ENCODE peak calls at places on chromosomes 13 and 19, in five cellular contexts. One of them, this sample, is unnamed.

GRCh38 chr19:7196721-7197168 is 97.5 kb downstream of the INSR start:
- DNase-seq in HCT116: no peak
- DNase-seq in GM12878: no peak
- DNase-seq in prostate gland: peak; percentile 11
- DNase-seq in GM23338: no peak
- DNase-seq in this sample: no peak

GRCh38 chr19:29672933-29673336 is 7.7 kb downstream of the PLEKHF1 start:
- DNase-seq in HCT116: no peak
- DNase-seq in GM12878: peak; percentile 69
- DNase-seq in GM23338: no peak
- DNase-seq in prostate gland: no peak
- DNase-seq in this sample: no peak

GRCh38 chr19:55257461-55258411 is 1.1 kb downstream of the PPP6R1 start:
- DNase-seq in GM23338: peak; percentile 46
- DNase-seq in HCT116: no peak
- DNase-seq in prostate gland: no peak
- DNase-seq in GM12878: no peak
- DNase-seq in this sample: no peak

GRCh38 chr19:1945899-1946298 is 4.9 kb downstream of the CSNK1G2 start:
- DNase-seq in prostate gland: no peak
- DNase-seq in GM12878: no peak
- DNase-seq in GM23338: peak; percentile 93
- DNase-seq in HCT116: no peak
- DNase-seq in this sample: no peak

GRCh38 chr13:36026556-36026955 is 104.6 kb downstream of the DCLK1 start:
- DNase-seq in prostate gland: no peak
- DNase-seq in HCT116: no peak
- DNase-seq in GM23338: no peak
- DNase-seq in GM12878: no peak
- DNase-seq in this sample: no peak

GRCh38 chr19:50803633-50804419 is 13.6 kb downstream of the ACP4 start:
- DNase-seq in prostate gland: no peak
- DNase-seq in HCT116: no peak
- DNase-seq in GM12878: no peak
- DNase-seq in GM23338: peak; percentile 65
- DNase-seq in this sample: no peak

GRCh38 chr19:30064776-30065494 is 122.9 kb downstream of the URI1 start:
- DNase-seq in prostate gland: no peak
- DNase-seq in GM12878: no peak
- DNase-seq in HCT116: no peak
- DNase-seq in GM23338: no peak
- DNase-seq in this sample: no peak

GRCh38 chr19:28288850-28289249 is 924.1 kb downstream of the UQCRFS1 start:
- DNase-seq in HCT116: no peak
- DNase-seq in GM23338: peak; percentile 3
- DNase-seq in GM12878: no peak
- DNase-seq in prostate gland: no peak
- DNase-seq in this sample: no peak

GRCh38 chr13:30002577-30002976 is 152.2 kb upstream of the UBL3 start:
- DNase-seq in GM12878: no peak
- DNase-seq in HCT116: no peak
- DNase-seq in prostate gland: no peak
- DNase-seq in GM23338: no peak
- DNase-seq in this sample: no peak

GRCh38 chr13:23776698-23777570 is 112.3 kb downstream of the MIPEP start:
- DNase-seq in HCT116: no peak
- DNase-seq in GM12878: peak; percentile 56
- DNase-seq in prostate gland: no peak
- DNase-seq in GM23338: no peak
- DNase-seq in this sample: no peak

GRCh38 chr13:114009590-114010400 is 35.9 kb upstream of the C13orf46 start:
- DNase-seq in prostate gland: no peak
- DNase-seq in HCT116: no peak
- DNase-seq in GM12878: no peak
- DNase-seq in GM23338: no peak
- DNase-seq in this sample: no peak

DNA sequence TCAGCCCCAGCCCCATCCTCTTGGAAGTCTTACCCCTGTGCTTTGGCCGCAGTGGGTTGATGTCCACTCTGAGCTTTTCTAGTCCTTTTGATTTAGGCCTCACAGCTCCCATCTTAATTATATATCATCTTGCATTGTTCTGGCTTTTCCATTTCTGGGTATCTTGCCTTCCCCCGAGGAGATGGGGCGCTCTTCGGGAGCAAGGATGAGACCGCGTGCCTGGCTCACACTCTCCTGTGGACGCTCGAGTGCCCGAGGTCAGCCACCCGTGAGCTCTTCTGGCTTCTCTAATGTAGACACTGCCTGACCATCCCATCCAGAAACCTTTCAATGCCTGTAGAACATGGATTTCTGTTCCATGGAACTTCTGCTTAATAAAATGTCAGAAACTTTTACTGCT is 53.5 kb upstream of the GPR183 start:
- DNase-seq in GM12878: no peak
- DNase-seq in prostate gland: no peak
- DNase-seq in HCT116: no peak
- DNase-seq in GM23338: no peak
- DNase-seq in this sample: no peak
- H3K27ac ChIP-seq in GM12878: no peak overlapping the region
- H3K27ac ChIP-seq in prostate gland: no peak overlapping the region
- H3K27ac ChIP-seq in HCT116: no peak overlapping the region
- H3K27ac ChIP-seq in GM23338: no peak overlapping the region
- H3K27ac ChIP-seq in this sample: no peak overlapping the region

DNA sequence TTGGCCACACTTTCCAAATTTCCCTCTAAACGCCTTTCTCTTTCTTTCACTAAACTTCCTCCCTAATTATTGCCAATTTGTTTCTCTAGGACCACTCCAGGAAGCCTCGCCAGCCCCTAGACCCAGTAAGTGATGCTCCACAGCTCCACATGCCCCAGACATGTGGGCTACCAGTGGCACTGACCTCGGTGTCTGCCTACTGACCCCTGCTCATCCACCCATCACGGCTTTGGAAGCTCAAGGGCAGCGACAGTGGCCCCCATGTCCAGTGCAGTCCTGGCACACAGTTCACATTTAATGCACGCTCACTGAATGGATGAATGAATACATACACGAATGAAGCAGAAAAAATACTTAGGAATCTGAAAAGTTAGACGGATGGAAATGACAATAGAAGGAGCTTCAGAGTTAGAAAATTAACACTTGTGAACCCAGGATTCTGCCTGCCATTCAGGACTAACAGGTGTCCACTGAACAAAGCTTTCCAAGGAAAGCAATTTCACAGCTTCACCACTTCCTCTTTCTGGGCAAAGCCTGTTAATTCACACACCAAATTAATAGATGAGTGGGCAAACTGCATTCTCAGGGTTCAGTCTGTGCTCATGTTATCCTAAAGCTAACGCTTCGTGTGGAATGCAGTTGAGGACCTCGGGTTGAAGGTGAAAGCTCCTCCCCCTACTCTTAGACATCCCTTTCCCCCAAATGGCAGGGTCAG is 50.9 kb downstream of the CCDC70 start:
- DNase-seq in prostate gland: no peak
- DNase-seq in GM23338: no peak
- DNase-seq in GM12878: no peak
- DNase-seq in HCT116: no peak
- DNase-seq in this sample: peak; percentile 25
- TF ChIP-seq POLR2AphosphoS5 in prostate gland: no peak
- TF ChIP-seq POLR2AphosphoS5 in GM23338: no peak
- TF ChIP-seq POLR2AphosphoS5 in GM12878: no peak
- TF ChIP-seq POLR2AphosphoS5 in HCT116: no peak
- TF ChIP-seq POLR2AphosphoS5 in this sample: no peak

GRCh38 chr19:34503546-34504272 is 22.2 kb downstream of the WTIP start:
- DNase-seq in prostate gland: no peak
- DNase-seq in GM12878: no peak
- DNase-seq in GM23338: no peak
- DNase-seq in HCT116: no peak
- DNase-seq in this sample: no peak
- H3K27ac ChIP-seq in prostate gland: no peak overlapping the region
- H3K27ac ChIP-seq in GM12878: no peak overlapping the region
- H3K27ac ChIP-seq in GM23338: no peak overlapping the region
- H3K27ac ChIP-seq in HCT116: no peak overlapping the region
- H3K27ac ChIP-seq in this sample: no peak overlapping the region

GRCh38 chr19:38320969-38321339 is 1.3 kb downstream of the KCNK6 start:
- DNase-seq in prostate gland: no peak
- DNase-seq in GM12878: no peak
- DNase-seq in HCT116: no peak
- DNase-seq in GM23338: no peak
- DNase-seq in this sample: no peak

GRCh38 chr19:38317104-38317612 is 1.4 kb upstream of the YIF1B start:
- DNase-seq in prostate gland: no peak
- DNase-seq in GM23338: no peak
- DNase-seq in GM12878: no peak
- DNase-seq in HCT116: no peak
- DNase-seq in this sample: peak; percentile 79

GRCh38 chr19:38318595-38319142 is 976 bp upstream of the KCNK6 start:
- DNase-seq in HCT116: no peak
- DNase-seq in prostate gland: peak; percentile 83
- DNase-seq in GM12878: no peak
- DNase-seq in GM23338: no peak
- DNase-seq in this sample: no peak

GRCh38 chr19:38321646-38322323 is 2.1 kb downstream of the KCNK6 start:
- DNase-seq in HCT116: no peak
- DNase-seq in prostate gland: no peak
- DNase-seq in GM12878: no peak
- DNase-seq in GM23338: no peak
- DNase-seq in this sample: no peak

DNA sequence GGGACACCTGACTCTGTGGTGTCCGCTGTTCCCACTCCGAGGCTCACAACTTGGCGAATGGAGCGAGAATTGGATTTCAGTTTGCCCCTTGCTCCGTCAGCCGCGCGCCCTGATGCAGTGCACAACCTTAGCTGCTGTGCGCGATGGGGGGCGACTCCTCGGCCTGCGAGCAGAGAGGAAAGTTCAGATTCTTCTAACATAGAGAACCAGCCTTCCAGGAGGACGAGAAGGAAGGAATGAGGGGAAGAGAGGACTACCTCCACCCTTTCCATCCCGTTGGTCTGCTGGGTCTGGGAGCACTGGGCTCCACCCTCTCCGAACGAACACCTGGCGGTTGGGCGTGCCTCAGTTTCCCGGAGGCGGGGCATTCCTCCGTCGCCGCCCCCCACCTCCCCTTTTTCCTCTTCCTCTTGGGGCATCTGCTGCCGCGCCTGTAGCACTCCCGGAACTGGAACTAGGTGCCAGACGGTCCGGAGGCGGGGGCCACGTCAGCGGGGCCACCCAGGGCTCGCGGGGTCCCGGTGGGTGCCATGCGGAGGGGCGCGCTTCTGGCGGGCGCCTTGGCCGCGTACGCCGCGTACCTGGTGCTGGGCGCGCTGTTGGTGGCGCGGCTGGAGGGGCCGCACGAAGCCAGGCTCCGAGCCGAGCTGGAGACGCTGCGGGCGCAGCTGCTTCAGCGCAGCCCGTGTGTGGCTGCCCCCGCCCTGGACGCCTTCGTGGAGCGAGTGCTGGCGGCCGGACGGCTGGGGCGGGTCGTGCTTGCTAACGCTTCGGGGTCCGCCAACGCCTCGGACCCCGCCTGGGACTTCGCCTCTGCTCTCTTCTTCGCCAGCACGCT is at the start of gene KCNK6:
- DNase-seq in HCT116: no peak
- DNase-seq in GM23338: peak; percentile 77
- DNase-seq in GM12878: no peak
- DNase-seq in prostate gland: peak; percentile 57
- DNase-seq in this sample: peak; percentile 74
- TF ChIP-seq POLR2AphosphoS5 in HCT116: peak; percentile 78
- TF ChIP-seq POLR2AphosphoS5 in GM23338: peak; percentile 87
- TF ChIP-seq POLR2AphosphoS5 in GM12878: no peak
- TF ChIP-seq POLR2AphosphoS5 in prostate gland: peak; percentile 18
- TF ChIP-seq POLR2AphosphoS5 in this sample: no peak

GRCh38 chr19:45667620-45668341 is at the start of gene GIPR:
- DNase-seq in GM23338: peak; percentile 77
- DNase-seq in prostate gland: no peak
- DNase-seq in GM12878: no peak
- DNase-seq in HCT116: peak; percentile 72
- DNase-seq in this sample: no peak
- H3K27ac ChIP-seq in GM23338: no peak within 1 kb of the TSS
- H3K27ac ChIP-seq in prostate gland: peak within 1 kb of the TSS; percentile 52
- H3K27ac ChIP-seq in GM12878: peak within 1 kb of the TSS; percentile 88
- H3K27ac ChIP-seq in HCT116: peak within 1 kb of the TSS; percentile 71
- H3K27ac ChIP-seq in this sample: no peak within 1 kb of the TSS

GRCh38 chr19:41870401-41870873 is 6.6 kb upstream of the CD79A start:
- DNase-seq in HCT116: no peak
- DNase-seq in prostate gland: no peak
- DNase-seq in GM12878: no peak
- DNase-seq in GM23338: no peak
- DNase-seq in this sample: no peak
- TF ChIP-seq POLR2AphosphoS5 in HCT116: no peak
- TF ChIP-seq POLR2AphosphoS5 in prostate gland: no peak
- TF ChIP-seq POLR2AphosphoS5 in GM12878: no peak
- TF ChIP-seq POLR2AphosphoS5 in GM23338: peak; percentile 13
- TF ChIP-seq POLR2AphosphoS5 in this sample: peak; percentile 17

DNA sequence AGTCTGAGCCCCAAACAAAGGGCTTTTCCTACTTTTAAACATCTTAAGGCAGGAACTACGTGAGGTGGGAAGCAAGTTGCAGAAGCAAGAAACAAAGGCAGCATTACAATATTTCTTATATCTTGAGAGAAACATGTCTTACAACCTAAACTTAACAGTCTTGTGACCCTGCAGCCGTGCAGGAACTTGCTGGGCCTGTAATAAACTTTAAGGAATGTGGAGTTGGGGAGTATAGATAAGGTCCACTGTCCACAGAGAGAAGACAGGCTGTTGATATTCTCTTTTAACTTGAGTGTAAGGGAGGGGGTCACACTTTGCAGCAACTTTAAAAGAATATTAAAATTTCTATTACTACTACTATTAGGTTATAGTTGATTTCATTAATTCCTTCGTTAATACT is 214.6 kb upstream of the HTR2A start:
- DNase-seq in prostate gland: no peak
- DNase-seq in GM23338: no peak
- DNase-seq in GM12878: no peak
- DNase-seq in HCT116: no peak
- DNase-seq in this sample: no peak
- H3K27ac ChIP-seq in prostate gland: no peak overlapping the region
- H3K27ac ChIP-seq in GM23338: no peak overlapping the region
- H3K27ac ChIP-seq in GM12878: no peak overlapping the region
- H3K27ac ChIP-seq in HCT116: no peak overlapping the region
- H3K27ac ChIP-seq in this sample: no peak overlapping the region

This sample was measured in HL-60.